ENCODE peak calls at places on chromosome 1, in six cellular contexts. F, U, C, O, K and W are unnamed samples.

GRCh38 chr1:156012051-156012817 is 8.5 kb downstream of the SSR2 start:
- DNase-seq in F (no peak), U (no peak), C (no peak), O (no peak), K (no peak), W (no peak)

GRCh38 chr1:22447581-22448215 is 4.0 kb upstream of the ZBTB40 start:
- DNase-seq in F (no peak), U (no peak), C (no peak), O (no peak), K (peak; percentile 91), W (no peak)

GRCh38 chr1:222250376-222250775 is 297.5 kb downstream of the HHIPL2 start:
- DNase-seq in F (no peak), U (no peak), C (no peak), O (no peak), K (peak; percentile 74), W (no peak)

GRCh38 chr1:45079533-45079932 is 67.5 kb downstream of the UROD start:
- DNase-seq in F (no peak), U (no peak), C (no peak), O (no peak), K (no peak), W (no peak)

GRCh38 chr1:115898020-115898419 is 57.1 kb upstream of the NHLH2 start:
- DNase-seq in F (no peak), U (no peak), C (no peak), O (no peak), K (no peak), W (no peak)

GRCh38 chr1:207288315-207288714 is 33.2 kb upstream of the CD55 start:
- DNase-seq in F (no peak), U (no peak), C (no peak), O (no peak), K (peak; percentile 32), W (no peak)

GRCh38 chr1:6614953-6615785 is 1.6 kb downstream of the PHF13 start:
- DNase-seq in F (no peak), U (no peak), C (no peak), O (no peak), K (peak; percentile 30), W (no peak)

GRCh38 chr1:33348676-33349080 is 27.8 kb upstream of the A3GALT2 start:
- DNase-seq in F (no peak), U (no peak), C (no peak), O (no peak), K (no peak), W (no peak)

GRCh38 chr1:23627065-23627464 is 64.5 kb upstream of the RPL11 start:
- DNase-seq in F (no peak), U (no peak), C (no peak), O (peak; percentile 68), K (no peak), W (no peak)

GRCh38 chr1:227908366-227908765 is 39.4 kb downstream of the WNT9A start:
- DNase-seq in F (no peak), U (no peak), C (no peak), O (no peak), K (no peak), W (no peak)

GRCh38 chr1:192513196-192513595 is 62.4 kb upstream of the RGS1 start:
- DNase-seq in F (no peak), U (no peak), C (no peak), O (no peak), K (no peak), W (no peak)

GRCh38 chr1:20279507-20279906 is 11.2 kb upstream of the VWA5B1 start:
- DNase-seq in F (no peak), U (no peak), C (no peak), O (no peak), K (peak; percentile 77), W (no peak)

GRCh38 chr1:244104309-244105060 is 53.4 kb downstream of the ZBTB18 start:
- DNase-seq in F (no peak), U (no peak), C (no peak), O (no peak), K (peak; percentile 96), W (no peak)

GRCh38 chr1:219128957-219129356 is 44.7 kb upstream of the LYPLAL1 start:
- DNase-seq in F (no peak), U (no peak), C (no peak), O (no peak), K (no peak), W (no peak)

GRCh38 chr1:228312091-228312764 is 94.4 kb downstream of the TRIM11 start:
- DNase-seq in F (no peak), U (no peak), C (no peak), O (no peak), K (no peak), W (no peak)